ENCODE peak calls at places on chromosomes 13 and 19, in six cellular contexts. One of them, this sample, is unnamed. For H3K36me3 and H3K27me3, the result is how much of the 10 kb centered on the place peaks cover.

GRCh38 chr19:53545271-53546065 is 7.5 kb downstream of the ZNF331 start:
- DNase-seq in GM23338: peak
- DNase-seq in ascending aorta: no peak
- DNase-seq in left ventricle myocardium inferior: no peak
- DNase-seq in PC-3: peak
- DNase-seq in left lung: peak
- DNase-seq in this sample: no peak

GRCh38 chr19:55440411-55441105 is 2.5 kb downstream of the SHISA7 start:
- DNase-seq in GM23338: peak
- DNase-seq in ascending aorta: no peak
- DNase-seq in left ventricle myocardium inferior: no peak
- DNase-seq in PC-3: no peak
- DNase-seq in left lung: no peak
- DNase-seq in this sample: peak

GRCh38 chr13:23488442-23488841 is 54.9 kb upstream of the SACS start:
- DNase-seq in GM23338: no peak
- DNase-seq in ascending aorta: no peak
- DNase-seq in left ventricle myocardium inferior: no peak
- DNase-seq in PC-3: peak
- DNase-seq in left lung: no peak
- DNase-seq in this sample: no peak

GRCh38 chr13:36420437-36420891 is 11.8 kb upstream of the CCNA1 start:
- DNase-seq in GM23338: peak
- DNase-seq in ascending aorta: no peak
- DNase-seq in left ventricle myocardium inferior: peak
- DNase-seq in PC-3: peak
- DNase-seq in left lung: no peak
- DNase-seq in this sample: peak

GRCh38 chr19:45615795-45616708 is 14.0 kb upstream of the GPR4 start:
- DNase-seq in GM23338: peak
- DNase-seq in ascending aorta: peak
- DNase-seq in left ventricle myocardium inferior: peak
- DNase-seq in PC-3: peak
- DNase-seq in left lung: peak
- DNase-seq in this sample: peak

GRCh38 chr19:46913198-46913851 is 52.5 kb downstream of the ARHGAP35 start:
- DNase-seq in GM23338: no peak
- DNase-seq in ascending aorta: no peak
- DNase-seq in left ventricle myocardium inferior: no peak
- DNase-seq in PC-3: no peak
- DNase-seq in left lung: no peak
- DNase-seq in this sample: no peak

GRCh38 chr19:30074741-30075460 is 132.9 kb downstream of the URI1 start:
- DNase-seq in GM23338: no peak
- DNase-seq in ascending aorta: no peak
- DNase-seq in left ventricle myocardium inferior: no peak
- DNase-seq in PC-3: no peak
- DNase-seq in left lung: no peak
- DNase-seq in this sample: no peak

GRCh38 chr13:27637289-27637626 is 15.6 kb downstream of the POLR1D start:
- DNase-seq in GM23338: no peak
- DNase-seq in ascending aorta: no peak
- DNase-seq in left ventricle myocardium inferior: no peak
- DNase-seq in PC-3: no peak
- DNase-seq in left lung: no peak
- DNase-seq in this sample: no peak

GRCh38 chr13:108463365-108463764 is 166.0 kb upstream of the MYO16 start:
- DNase-seq in GM23338: no peak
- DNase-seq in ascending aorta: no peak
- DNase-seq in left ventricle myocardium inferior: no peak
- DNase-seq in PC-3: peak
- DNase-seq in left lung: no peak
- DNase-seq in this sample: no peak

GRCh38 chr19:10395436-10395835 is 7.9 kb downstream of the CDC37 start:
- DNase-seq in GM23338: no peak
- DNase-seq in ascending aorta: no peak
- DNase-seq in left ventricle myocardium inferior: no peak
- DNase-seq in PC-3: no peak
- DNase-seq in left lung: no peak
- DNase-seq in this sample: no peak

GRCh38 chr19:45955905-45956608 is 17.6 kb downstream of the NOVA2 start:
- DNase-seq in GM23338: no peak
- DNase-seq in ascending aorta: no peak
- DNase-seq in left ventricle myocardium inferior: peak
- DNase-seq in PC-3: peak
- DNase-seq in left lung: no peak
- DNase-seq in this sample: no peak

GRCh38 chr19:28264556-28264955 is 948.4 kb downstream of the UQCRFS1 start:
- DNase-seq in GM23338: peak
- DNase-seq in ascending aorta: no peak
- DNase-seq in left ventricle myocardium inferior: no peak
- DNase-seq in PC-3: no peak
- DNase-seq in left lung: no peak
- DNase-seq in this sample: no peak

GRCh38 chr13:113898391-113898790 is 34.5 kb upstream of the GAS6 start:
- DNase-seq in GM23338: no peak
- DNase-seq in ascending aorta: no peak
- DNase-seq in left ventricle myocardium inferior: no peak
- DNase-seq in PC-3: no peak
- DNase-seq in left lung: no peak
- DNase-seq in this sample: no peak

GRCh38 chr13:45859682-45860081 is 8.1 kb upstream of the SIAH3 start:
- DNase-seq in GM23338: peak
- DNase-seq in ascending aorta: no peak
- DNase-seq in left ventricle myocardium inferior: no peak
- DNase-seq in PC-3: no peak
- DNase-seq in left lung: no peak
- DNase-seq in this sample: no peak

GRCh38 chr13:45865414-45865813 is 13.9 kb upstream of the SIAH3 start:
- DNase-seq in GM23338: no peak
- DNase-seq in ascending aorta: no peak
- DNase-seq in left ventricle myocardium inferior: no peak
- DNase-seq in PC-3: no peak
- DNase-seq in left lung: no peak
- DNase-seq in this sample: no peak

GRCh38 chr13:45861352-45861751 is 9.8 kb upstream of the SIAH3 start:
- DNase-seq in GM23338: no peak
- DNase-seq in ascending aorta: no peak
- DNase-seq in left ventricle myocardium inferior: no peak
- DNase-seq in PC-3: peak
- DNase-seq in left lung: no peak
- DNase-seq in this sample: no peak

GRCh38 chr13:45860240-45860639 is 8.7 kb upstream of the SIAH3 start:
- DNase-seq in GM23338: no peak
- DNase-seq in ascending aorta: no peak
- DNase-seq in left ventricle myocardium inferior: no peak
- DNase-seq in PC-3: no peak
- DNase-seq in left lung: no peak
- DNase-seq in this sample: no peak

DNA sequence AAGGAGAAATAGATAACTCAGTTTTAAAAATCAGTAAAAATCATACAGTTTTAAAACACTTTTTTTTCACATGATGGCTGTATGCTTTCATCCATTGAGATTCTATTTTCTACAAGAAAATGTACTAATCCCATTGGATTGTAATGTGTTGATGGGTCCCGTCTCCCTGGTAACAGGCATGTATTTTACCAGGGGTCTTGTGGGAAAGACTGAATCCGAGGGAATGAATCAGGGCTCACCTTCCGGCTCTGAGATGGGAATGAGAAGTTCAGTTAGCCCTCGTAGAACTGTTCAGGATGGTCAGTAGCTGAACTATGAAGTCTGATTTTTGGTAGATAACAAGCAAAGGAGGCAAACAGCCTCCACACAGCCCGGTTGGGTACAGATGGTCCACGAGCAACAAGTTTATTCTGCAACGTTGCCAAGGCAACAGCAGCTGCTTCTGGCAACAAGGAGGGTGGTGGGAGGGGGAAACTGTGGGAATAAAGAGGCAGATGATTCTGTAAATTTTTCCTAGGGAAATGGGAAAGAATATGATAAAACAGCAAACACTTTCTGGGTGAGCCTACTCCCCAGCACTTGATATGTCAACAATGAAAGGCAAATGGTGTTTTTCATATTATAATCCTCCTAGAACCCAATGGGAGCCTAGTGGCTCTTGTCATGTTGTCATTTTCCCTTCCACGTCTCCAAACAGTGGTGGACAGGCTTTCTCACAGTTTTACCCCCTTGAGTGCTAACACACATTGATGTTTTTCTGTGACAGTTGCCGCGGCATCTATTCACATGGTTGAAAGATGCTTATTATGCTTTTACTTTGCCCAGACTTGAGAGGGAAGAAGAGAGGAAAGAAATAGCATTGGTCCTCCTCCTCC is 12.4 kb upstream of the SIAH3 start:
- DNase-seq in GM23338: peak
- DNase-seq in ascending aorta: no peak
- DNase-seq in left ventricle myocardium inferior: no peak
- DNase-seq in PC-3: no peak
- DNase-seq in left lung: no peak
- DNase-seq in this sample: no peak
- TF ChIP-seq CTCF in GM23338: no peak
- TF ChIP-seq CTCF in ascending aorta: no peak
- TF ChIP-seq CTCF in left ventricle myocardium inferior: no peak
- TF ChIP-seq CTCF in PC-3: no peak
- TF ChIP-seq CTCF in left lung: no peak
- TF ChIP-seq CTCF in this sample: no peak

DNA sequence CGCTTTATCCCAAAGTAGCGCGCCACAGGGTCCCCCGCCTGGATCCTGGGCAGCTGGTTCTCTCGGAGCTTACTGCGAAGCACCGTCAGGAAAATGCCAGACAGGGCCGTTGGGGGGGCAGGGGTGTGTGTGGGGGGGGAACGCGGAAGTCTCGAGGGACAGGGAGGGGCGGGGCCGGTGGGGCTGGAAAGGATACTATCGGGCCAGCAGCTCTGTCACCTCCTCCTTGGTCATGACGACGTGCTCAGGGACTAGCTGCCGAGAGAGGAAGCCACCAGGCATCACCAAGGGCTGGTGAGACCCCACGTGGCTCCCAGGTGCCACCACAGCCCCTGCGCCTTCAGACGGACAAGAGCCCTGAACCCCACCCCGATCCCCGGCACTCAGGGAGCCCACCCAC is 5.3 kb downstream of the POLR2E start:
- DNase-seq in GM23338: no peak
- DNase-seq in ascending aorta: no peak
- DNase-seq in left ventricle myocardium inferior: no peak
- DNase-seq in PC-3: no peak
- DNase-seq in left lung: no peak
- DNase-seq in this sample: no peak
- H3K36me3 ChIP-seq in GM23338: under half
- H3K36me3 ChIP-seq in ascending aorta: under half
- H3K36me3 ChIP-seq in left ventricle myocardium inferior: half or more
- H3K36me3 ChIP-seq in PC-3: under half
- H3K36me3 ChIP-seq in left lung: under half
- H3K36me3 ChIP-seq in this sample: under half

DNA sequence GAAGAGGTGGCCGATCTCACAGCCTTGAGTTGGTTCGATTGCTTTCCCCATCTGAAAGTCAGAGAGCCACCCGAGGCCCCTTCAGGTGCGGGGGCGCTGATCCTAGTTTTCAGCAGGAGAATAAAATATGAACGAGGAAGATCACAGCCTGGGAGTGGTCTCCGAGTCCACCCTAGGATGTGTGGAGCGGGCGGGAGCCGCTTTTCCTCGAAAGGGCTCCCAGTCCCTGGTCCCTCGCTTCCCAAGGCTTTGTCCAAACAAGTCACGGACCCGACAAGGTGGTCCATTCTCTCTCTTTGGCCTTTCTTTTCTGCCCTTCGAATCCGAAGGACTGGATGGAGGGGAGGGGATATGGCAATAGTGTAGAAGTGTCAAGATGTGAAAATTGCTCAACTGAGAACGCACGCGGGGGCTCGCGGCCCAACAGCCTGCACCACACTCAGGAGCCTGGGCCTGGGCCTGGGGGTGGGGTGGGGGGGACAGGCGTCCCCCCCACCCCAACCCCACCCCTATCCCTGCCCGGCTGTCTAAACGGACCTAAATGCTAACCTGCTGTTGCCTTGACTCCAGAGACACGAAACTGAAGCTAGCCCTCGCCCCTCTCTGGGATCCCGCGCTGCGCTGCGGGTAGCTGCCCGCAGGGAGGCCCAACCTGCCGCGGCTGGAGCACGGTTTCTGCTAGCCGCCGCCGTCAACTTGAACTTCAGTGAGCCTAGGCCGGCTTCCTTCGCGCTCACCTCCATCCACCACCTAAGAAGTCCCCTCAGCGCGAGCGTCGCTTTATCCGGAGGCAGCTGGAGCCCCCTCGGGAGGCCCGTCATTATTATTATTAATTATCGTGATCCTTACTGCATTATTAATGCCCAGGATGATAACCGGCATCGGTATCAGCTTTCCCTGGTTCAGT is 7.1 kb downstream of the ZIC2 start:
- DNase-seq in GM23338: peak
- DNase-seq in ascending aorta: no peak
- DNase-seq in left ventricle myocardium inferior: no peak
- DNase-seq in PC-3: no peak
- DNase-seq in left lung: no peak
- DNase-seq in this sample: no peak
- H3K27me3 ChIP-seq in GM23338: half or more
- H3K27me3 ChIP-seq in ascending aorta: half or more
- H3K27me3 ChIP-seq in left ventricle myocardium inferior: half or more
- H3K27me3 ChIP-seq in PC-3: half or more
- H3K27me3 ChIP-seq in left lung: half or more
- H3K27me3 ChIP-seq in this sample: half or more

GRCh38 chr13:29947839-29948238 is 97.4 kb upstream of the UBL3 start:
- DNase-seq in GM23338: no peak
- DNase-seq in ascending aorta: no peak
- DNase-seq in left ventricle myocardium inferior: no peak
- DNase-seq in PC-3: no peak
- DNase-seq in left lung: no peak
- DNase-seq in this sample: no peak

GRCh38 chr13:29948791-29949190 is 98.4 kb upstream of the UBL3 start:
- DNase-seq in GM23338: no peak
- DNase-seq in ascending aorta: no peak
- DNase-seq in left ventricle myocardium inferior: no peak
- DNase-seq in PC-3: no peak
- DNase-seq in left lung: no peak
- DNase-seq in this sample: no peak

GRCh38 chr13:29943301-29944085 is 93.1 kb upstream of the UBL3 start:
- DNase-seq in GM23338: peak
- DNase-seq in ascending aorta: no peak
- DNase-seq in left ventricle myocardium inferior: no peak
- DNase-seq in PC-3: no peak
- DNase-seq in left lung: no peak
- DNase-seq in this sample: no peak

GRCh38 chr13:29948246-29948645 is 97.8 kb upstream of the UBL3 start:
- DNase-seq in GM23338: no peak
- DNase-seq in ascending aorta: no peak
- DNase-seq in left ventricle myocardium inferior: no peak
- DNase-seq in PC-3: no peak
- DNase-seq in left lung: no peak
- DNase-seq in this sample: no peak

DNA sequence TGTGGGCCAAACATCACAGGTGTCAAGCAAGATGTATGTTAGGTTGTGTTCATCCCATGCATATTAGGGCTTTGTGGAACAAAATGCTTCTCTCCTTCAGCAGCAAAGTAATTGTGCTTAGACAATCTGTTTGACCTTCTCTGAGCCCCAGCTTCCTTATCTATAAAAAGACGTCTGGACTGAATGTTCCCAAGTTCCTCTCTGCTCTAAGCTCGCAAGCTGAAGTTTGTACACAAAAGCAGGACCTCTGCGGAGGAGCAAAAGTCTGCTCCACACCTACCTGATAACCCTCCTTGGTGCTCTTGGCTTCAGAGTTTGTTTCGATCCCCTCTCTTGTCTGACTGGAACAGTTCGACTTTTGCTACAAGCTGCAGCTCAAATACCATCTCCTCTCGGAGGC is 95.7 kb upstream of the UBL3 start:
- DNase-seq in GM23338: no peak
- DNase-seq in ascending aorta: no peak
- DNase-seq in left ventricle myocardium inferior: no peak
- DNase-seq in PC-3: no peak
- DNase-seq in left lung: no peak
- DNase-seq in this sample: no peak
- TF ChIP-seq CTCF in GM23338: no peak
- TF ChIP-seq CTCF in ascending aorta: no peak
- TF ChIP-seq CTCF in left ventricle myocardium inferior: no peak
- TF ChIP-seq CTCF in PC-3: no peak
- TF ChIP-seq CTCF in left lung: no peak
- TF ChIP-seq CTCF in this sample: no peak